ENCODE peak calls at places on chromosomes 11 and 22, in four cellular contexts. One of them, this sample, is unnamed.
A peak's percentile ranks its signal among the peaks of the same experiment; 100 is the strongest.

GRCh38 chr11:47051217-47051616 is 114.7 kb downstream of the CSTPP1 start:
- DNase-seq in CD8-positive, alpha-beta T cell: no peak
- DNase-seq in tibial artery: no peak
- DNase-seq in Right ventricle myocardium superior: no peak
- DNase-seq in this sample: no peak

GRCh38 chr22:25700996-25701815 is 40.8 kb upstream of the MYO18B start:
- DNase-seq in CD8-positive, alpha-beta T cell: no peak
- DNase-seq in tibial artery: no peak
- DNase-seq in Right ventricle myocardium superior: no peak
- DNase-seq in this sample: no peak

GRCh38 chr22:32218470-32218869 is 13.6 kb upstream of the RFPL2 start:
- DNase-seq in CD8-positive, alpha-beta T cell: no peak
- DNase-seq in tibial artery: no peak
- DNase-seq in Right ventricle myocardium superior: no peak
- DNase-seq in this sample: peak; percentile 7

GRCh38 chr22:39622881-39623367 is 52.4 kb downstream of the CACNA1I start:
- DNase-seq in CD8-positive, alpha-beta T cell: peak; percentile 67
- DNase-seq in tibial artery: no peak
- DNase-seq in Right ventricle myocardium superior: peak; percentile 81
- DNase-seq in this sample: no peak

GRCh38 chr11:65571940-65572339 is 398 bp upstream of the FAM89B start:
- DNase-seq in CD8-positive, alpha-beta T cell: peak; percentile 13
- DNase-seq in tibial artery: no peak
- DNase-seq in Right ventricle myocardium superior: no peak
- DNase-seq in this sample: no peak

GRCh38 chr11:70467196-70468085 is 69.1 kb downstream of the CTTN start:
- DNase-seq in CD8-positive, alpha-beta T cell: peak; percentile 27
- DNase-seq in tibial artery: no peak
- DNase-seq in Right ventricle myocardium superior: peak; percentile 70
- DNase-seq in this sample: no peak

GRCh38 chr22:39528080-39528661 is 4.4 kb downstream of the RPS19BP1 start:
- DNase-seq in CD8-positive, alpha-beta T cell: no peak
- DNase-seq in tibial artery: no peak
- DNase-seq in Right ventricle myocardium superior: no peak
- DNase-seq in this sample: no peak

GRCh38 chr22:44578115-44578457 is 80.1 kb upstream of the RTL6 start:
- DNase-seq in CD8-positive, alpha-beta T cell: no peak
- DNase-seq in tibial artery: no peak
- DNase-seq in Right ventricle myocardium superior: peak; percentile 7
- DNase-seq in this sample: no peak

GRCh38 chr11:102955624-102956023 is at the start of gene MMP13:
- DNase-seq in CD8-positive, alpha-beta T cell: no peak
- DNase-seq in tibial artery: no peak
- DNase-seq in Right ventricle myocardium superior: no peak
- DNase-seq in this sample: no peak

GRCh38 chr11:92812841-92813240 is 156.6 kb upstream of the MTNR1B start:
- DNase-seq in CD8-positive, alpha-beta T cell: no peak
- DNase-seq in tibial artery: no peak
- DNase-seq in Right ventricle myocardium superior: no peak
- DNase-seq in this sample: no peak

GRCh38 chr11:68812526-68812925 is 29.2 kb downstream of the CPT1A start:
- DNase-seq in CD8-positive, alpha-beta T cell: no peak
- DNase-seq in tibial artery: no peak
- DNase-seq in Right ventricle myocardium superior: peak; percentile 61
- DNase-seq in this sample: no peak

GRCh38 chr11:111939836-111940604 is 2.9 kb downstream of the DIXDC1 start:
- DNase-seq in CD8-positive, alpha-beta T cell: no peak
- DNase-seq in tibial artery: no peak
- DNase-seq in Right ventricle myocardium superior: no peak
- DNase-seq in this sample: no peak